ENCODE peak calls at places on chromosomes 4 and X, in eight cellular contexts. F is activated T-cell treated with anti-CD3 and anti-CD28 coated beads for 48 hours; O is nephron progenitor cell; I is stimulated activated CD4-positive, alpha-beta T cell treated with anti-CD3 and anti-CD28 coated beads, TNF-alpha, amount 100 ng/mL, for 48 hours; G is iPS-NIHi11; K is astrocyte of the spinal cord; A is HT-29; H is GM13976. E is an unnamed sample.

GRCh38 chrX:131816551-131817136 is 206.5 kb upstream of the STK26 start:
- DNase-seq in F (peak), O (no peak), I (peak), G (no peak), K (peak), A (peak), H (peak), E (no peak)

GRCh38 chrX:118423558-118423957 is 72.1 kb upstream of the DOCK11 start:
- DNase-seq in F (peak), O (no peak), I (no peak), G (no peak), K (no peak), A (no peak), H (peak), E (no peak)

GRCh38 chr4:123477804-123478209 is 81.2 kb downstream of the SPRY1 start:
- DNase-seq in F (peak), O (no peak), I (peak), G (no peak), K (peak), A (no peak), H (no peak), E (peak)

GRCh38 chrX:39869846-39870601 is 227.7 kb downstream of the BCOR start:
- DNase-seq in F (peak), O (no peak), I (peak), G (no peak), K (peak), A (no peak), H (no peak), E (no peak)

GRCh38 chr4:24970191-24970590 is 57.3 kb upstream of the CCDC149 start:
- DNase-seq in F (no peak), O (no peak), I (no peak), G (no peak), K (no peak), A (no peak), H (no peak), E (no peak)

GRCh38 chr4:166458756-166459155 is 585.7 kb downstream of the TLL1 start:
- DNase-seq in F (no peak), O (no peak), I (no peak), G (no peak), K (peak), A (no peak), H (no peak), E (no peak)

GRCh38 chr4:11463707-11464106 is 35.0 kb upstream of the HS3ST1 start:
- DNase-seq in F (no peak), O (no peak), I (no peak), G (no peak), K (no peak), A (no peak), H (no peak), E (no peak)

GRCh38 chr4:2255501-2256155 is 6.3 kb downstream of the MXD4 start:
- DNase-seq in F (no peak), O (no peak), I (no peak), G (peak), K (peak), A (no peak), H (no peak), E (no peak)

GRCh38 chrX:7318246-7318645 is 170.3 kb upstream of the PUDP start:
- DNase-seq in F (no peak), O (no peak), I (no peak), G (no peak), K (no peak), A (no peak), H (no peak), E (peak)

GRCh38 chr4:159607824-159608223 is 504.9 kb downstream of the RAPGEF2 start:
- DNase-seq in F (no peak), O (no peak), I (no peak), G (peak), K (no peak), A (no peak), H (no peak), E (no peak)

GRCh38 chrX:30875957-30876356 is 13.1 kb downstream of the TAB3 start:
- DNase-seq in F (no peak), O (no peak), I (no peak), G (no peak), K (peak), A (no peak), H (no peak), E (peak)